ENCODE peak calls at places on chromosome X, in six cellular contexts. U is BE2C, Y is aorta, O is tibial artery, I is hepatocyte, D is transverse colon. A is an unnamed sample. For H3K4me1, the result is how much of the 10 kb centered on the place peaks cover.

GRCh38 chrX:24969812-24970211 is 46.0 kb downstream of the ARX start:
- DNase-seq in U (no peak), Y (no peak), O (no peak), I (no peak), D (no peak), A (no peak)

GRCh38 chrX:129581904-129582303 is 41.8 kb downstream of the OCRL start:
- DNase-seq in U (no peak), Y (no peak), O (no peak), I (no peak), D (no peak), A (no peak)

GRCh38 chrX:123481908-123482873 is 250.7 kb downstream of the THOC2 start:
- DNase-seq in U (no peak), Y (no peak), O (no peak), I (no peak), D (no peak), A (peak)

GRCh38 chrX:87337267-87337666 is 180.3 kb upstream of the KLHL4 start:
- DNase-seq in U (no peak), Y (no peak), O (no peak), I (no peak), D (no peak), A (peak)

GRCh38 chrX:130652824-130653578 is 250.0 kb downstream of the ENOX2 start:
- DNase-seq in U (no peak), Y (no peak), O (no peak), I (no peak), D (no peak), A (no peak)

GRCh38 chrX:153635788-153636668 is 11.0 kb upstream of the DUSP9 start:
- DNase-seq in U (peak), Y (peak), O (no peak), I (peak), D (no peak), A (peak)

GRCh38 chrX:39974228-39974627 is 123.5 kb downstream of the BCOR start:
- DNase-seq in U (no peak), Y (no peak), O (no peak), I (no peak), D (no peak), A (peak)

GRCh38 chrX:3154386-3154991 is 113.2 kb downstream of the ARSF start:
- DNase-seq in U (no peak), Y (no peak), O (no peak), I (no peak), D (no peak), A (no peak)

GRCh38 chrX:70434914-70435586 is 9.6 kb upstream of the DLG3 start:
- DNase-seq in U (no peak), Y (no peak), O (peak), I (no peak), D (no peak), A (peak)

GRCh38 chrX:113980953-113981352 is 602.9 kb upstream of the HTR2C start:
- DNase-seq in U (no peak), Y (no peak), O (no peak), I (no peak), D (no peak), A (no peak)

GRCh38 chrX:10773318-10773717 is 152.9 kb upstream of the MID1 start:
- DNase-seq in U (no peak), Y (no peak), O (no peak), I (no peak), D (no peak), A (no peak)

GRCh38 chrX:13430136-13430827 is 110.4 kb upstream of the ATXN3L start:
- DNase-seq in U (no peak), Y (no peak), O (no peak), I (no peak), D (no peak), A (no peak)

GRCh38 chrX:19512359-19512758 is 2.9 kb downstream of the MAP3K15 start:
- DNase-seq in U (no peak), Y (no peak), O (no peak), I (no peak), D (no peak), A (no peak)

GRCh38 chrX:78106651-78106986 is 2.6 kb downstream of the PGK1 start:
- DNase-seq in U (no peak), Y (no peak), O (no peak), I (no peak), D (no peak), A (no peak)

GRCh38 chrX:78103001-78103634 is 930 bp upstream of the PGK1 start:
- DNase-seq in U (no peak), Y (no peak), O (no peak), I (no peak), D (no peak), A (no peak)

GRCh38 chrX:78103656-78104446 is at the start of gene PGK1:
- DNase-seq in U (peak), Y (peak), O (peak), I (peak), D (peak), A (peak)

GRCh38 chrX:78104447-78105176 is 564 bp downstream of the PGK1 start:
- DNase-seq in U (peak), Y (peak), O (peak), I (peak), D (peak), A (peak)

DNA sequence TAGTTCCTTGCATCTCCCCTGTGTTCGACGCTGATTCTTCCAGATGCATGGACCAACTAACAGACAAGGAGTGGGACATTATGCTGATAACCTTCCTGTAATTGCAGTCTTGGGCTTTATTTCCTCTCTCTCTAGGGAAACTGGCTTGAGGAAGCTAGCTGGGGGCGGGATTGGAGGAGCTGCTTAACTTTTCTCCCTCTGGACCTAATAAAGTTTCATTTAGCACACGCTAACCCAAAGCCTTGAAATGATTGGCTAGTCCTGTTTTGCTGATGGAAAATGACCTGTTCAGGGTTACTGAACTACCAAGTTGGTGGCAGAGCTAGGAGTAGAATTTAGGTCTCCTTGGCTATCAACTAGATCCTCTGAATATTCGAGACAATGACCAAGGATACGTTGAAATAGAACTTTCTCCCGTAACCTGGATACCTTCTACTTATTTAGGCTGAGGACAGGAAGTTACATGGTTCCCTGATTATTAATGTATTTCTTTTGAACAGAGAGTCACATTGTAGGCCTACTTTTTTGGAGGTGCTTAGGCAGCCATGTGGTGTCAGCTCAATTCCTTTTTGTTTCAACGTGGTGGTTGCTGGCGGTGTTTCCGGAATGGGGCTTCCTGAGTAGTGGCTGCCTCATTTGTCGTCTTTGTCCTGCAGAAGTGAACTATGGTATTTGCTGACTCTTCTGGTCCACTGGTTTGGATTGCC is 2.0 kb downstream of the PGK1 start:
- DNase-seq in U (no peak), Y (no peak), O (no peak), I (no peak), D (no peak), A (no peak)
- H3K4me1 ChIP-seq in U (under half), Y (under half), O (under half), I (under half), D (under half), A (under half)

GRCh38 chrX:16934212-16934611 is 12.2 kb upstream of the REPS2 start:
- DNase-seq in U (no peak), Y (no peak), O (no peak), I (no peak), D (no peak), A (no peak)

GRCh38 chrX:16924631-16925239 is 21.7 kb upstream of the REPS2 start:
- DNase-seq in U (no peak), Y (no peak), O (no peak), I (no peak), D (no peak), A (no peak)

GRCh38 chrX:16931371-16931770 is 15.1 kb upstream of the REPS2 start:
- DNase-seq in U (no peak), Y (no peak), O (no peak), I (peak), D (no peak), A (peak)

GRCh38 chrX:16931855-16932254 is 14.6 kb upstream of the REPS2 start:
- DNase-seq in U (no peak), Y (no peak), O (no peak), I (no peak), D (no peak), A (no peak)

DNA sequence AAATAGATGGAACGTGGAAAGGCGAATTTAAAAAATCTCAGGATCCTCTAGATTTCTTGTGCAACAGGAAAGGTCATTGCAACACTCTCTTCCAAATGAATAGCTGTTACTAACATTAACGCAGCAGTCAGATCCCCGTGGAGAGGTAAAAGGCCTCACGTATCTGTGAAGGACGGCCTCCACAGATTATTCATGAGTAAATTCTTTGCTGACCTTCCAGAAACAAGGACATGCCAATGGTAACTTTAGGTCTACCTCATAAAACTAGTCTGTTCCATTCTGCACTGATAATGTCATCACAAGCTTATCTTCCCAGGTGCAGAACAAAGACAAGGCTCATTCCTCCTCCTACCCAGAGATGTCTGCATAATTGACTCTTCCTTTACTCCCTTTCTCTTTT is 16.1 kb upstream of the REPS2 start:
- DNase-seq in U (no peak), Y (no peak), O (no peak), I (no peak), D (no peak), A (peak)
- H3K4me1 ChIP-seq in U (under half), Y (under half), O (under half), I (under half), D (under half), A (under half)

GRCh38 chrX:55008571-55009358 is 8.6 kb downstream of the APEX2 start:
- DNase-seq in U (no peak), Y (no peak), O (no peak), I (no peak), D (no peak), A (no peak)
- H3K4me1 ChIP-seq in U (under half), Y (under half), O (under half), I (under half), D (under half), A (under half)

GRCh38 chrX:149630681-149631292 is 805 bp downstream of the TMEM185A start:
- DNase-seq in U (no peak), Y (no peak), O (no peak), I (peak), D (no peak), A (no peak)

GRCh38 chrX:149631293-149632165 is at the start of gene TMEM185A:
- DNase-seq in U (peak), Y (peak), O (peak), I (peak), D (peak), A (peak)

GRCh38 chrX:149629730-149630387 is 1.7 kb downstream of the TMEM185A start:
- DNase-seq in U (no peak), Y (no peak), O (no peak), I (no peak), D (no peak), A (no peak)

GRCh38 chrX:149628768-149629167 is 2.8 kb downstream of the TMEM185A start:
- DNase-seq in U (no peak), Y (no peak), O (no peak), I (no peak), D (no peak), A (no peak)

GRCh38 chrX:149628280-149628679 is 3.3 kb downstream of the TMEM185A start:
- DNase-seq in U (no peak), Y (no peak), O (no peak), I (no peak), D (no peak), A (no peak)
- H3K4me1 ChIP-seq in U (under half), Y (under half), O (under half), I (under half), D (under half), A (under half)

GRCh38 chrX:69137911-69138310 is 27.3 kb downstream of the PJA1 start:
- DNase-seq in U (no peak), Y (peak), O (no peak), I (no peak), D (no peak), A (no peak)
- H3K4me1 ChIP-seq in U (under half), Y (under half), O (under half), I (under half), D (under half), A (under half)

GRCh38 chrX:46602468-46603102 is 29.0 kb downstream of the CHST7 start:
- DNase-seq in U (no peak), Y (no peak), O (no peak), I (no peak), D (no peak), A (no peak)
- H3K4me1 ChIP-seq in U (under half), Y (under half), O (under half), I (under half), D (under half), A (under half)

GRCh38 chrX:68935362-68935761 is 106.5 kb downstream of the EFNB1 start:
- DNase-seq in U (no peak), Y (no peak), O (no peak), I (no peak), D (peak), A (no peak)

GRCh38 chrX:68936186-68936585 is 107.4 kb downstream of the EFNB1 start:
- DNase-seq in U (no peak), Y (no peak), O (no peak), I (no peak), D (peak), A (no peak)

GRCh38 chrX:68932611-68933010 is 103.8 kb downstream of the EFNB1 start:
- DNase-seq in U (no peak), Y (no peak), O (peak), I (no peak), D (peak), A (no peak)

GRCh38 chrX:68934922-68935321 is 106.1 kb downstream of the EFNB1 start:
- DNase-seq in U (no peak), Y (no peak), O (no peak), I (no peak), D (peak), A (no peak)

GRCh38 chrX:68934421-68934820 is 105.6 kb downstream of the EFNB1 start:
- DNase-seq in U (no peak), Y (no peak), O (peak), I (no peak), D (peak), A (no peak)
- H3K4me1 ChIP-seq in U (under half), Y (under half), O (under half), I (under half), D (under half), A (under half)

GRCh38 chrX:111101580-111101979 is 5.6 kb downstream of the PAK3 start:
- DNase-seq in U (no peak), Y (no peak), O (no peak), I (no peak), D (no peak), A (no peak)
- H3K4me1 ChIP-seq in U (under half), Y (under half), O (under half), I (under half), D (under half), A (under half)